ENCODE peak calls at places on chromosomes 12 and 14, in eight cellular contexts. One of them, this sample, is unnamed.

GRCh38 chr12:88056571-88056970 is 27.4 kb upstream of the C12orf50 start:
- DNase-seq in lower leg skin: no peak
- DNase-seq in HAP-1: no peak
- DNase-seq in choroid plexus epithelial cell: no peak
- DNase-seq in PC-9: no peak
- DNase-seq in Caco-2: no peak
- DNase-seq in heart right ventricle: no peak
- DNase-seq in cardiac muscle cell: no peak
- DNase-seq in this sample: no peak

GRCh38 chr12:123164222-123164621 is 13.3 kb upstream of the PITPNM2 start:
- DNase-seq in lower leg skin: no peak
- DNase-seq in HAP-1: no peak
- DNase-seq in choroid plexus epithelial cell: no peak
- DNase-seq in PC-9: no peak
- DNase-seq in Caco-2: no peak
- DNase-seq in heart right ventricle: no peak
- DNase-seq in cardiac muscle cell: no peak
- DNase-seq in this sample: no peak

GRCh38 chr14:24080888-24081738 is 9.8 kb downstream of the CPNE6 start:
- DNase-seq in lower leg skin: no peak
- DNase-seq in HAP-1: peak
- DNase-seq in choroid plexus epithelial cell: peak
- DNase-seq in PC-9: no peak
- DNase-seq in Caco-2: peak
- DNase-seq in heart right ventricle: peak
- DNase-seq in cardiac muscle cell: peak
- DNase-seq in this sample: no peak

GRCh38 chr12:71710276-71711125 is 24.6 kb downstream of the TMEM19 start:
- DNase-seq in lower leg skin: no peak
- DNase-seq in HAP-1: no peak
- DNase-seq in choroid plexus epithelial cell: peak
- DNase-seq in PC-9: peak
- DNase-seq in Caco-2: peak
- DNase-seq in heart right ventricle: no peak
- DNase-seq in cardiac muscle cell: peak
- DNase-seq in this sample: peak

GRCh38 chr14:49497725-49498348 is 88.3 kb downstream of the RPS29 start:
- DNase-seq in lower leg skin: no peak
- DNase-seq in HAP-1: peak
- DNase-seq in choroid plexus epithelial cell: peak
- DNase-seq in PC-9: peak
- DNase-seq in Caco-2: no peak
- DNase-seq in heart right ventricle: no peak
- DNase-seq in cardiac muscle cell: peak
- DNase-seq in this sample: peak

GRCh38 chr14:23539209-23539866 is 12.2 kb downstream of the ZFHX2 start:
- DNase-seq in lower leg skin: no peak
- DNase-seq in HAP-1: peak
- DNase-seq in choroid plexus epithelial cell: peak
- DNase-seq in PC-9: no peak
- DNase-seq in Caco-2: no peak
- DNase-seq in heart right ventricle: no peak
- DNase-seq in cardiac muscle cell: peak
- DNase-seq in this sample: peak

GRCh38 chr12:123075591-123076171 is 75.2 kb downstream of the PITPNM2 start:
- DNase-seq in lower leg skin: no peak
- DNase-seq in HAP-1: peak
- DNase-seq in choroid plexus epithelial cell: peak
- DNase-seq in PC-9: peak
- DNase-seq in Caco-2: no peak
- DNase-seq in heart right ventricle: no peak
- DNase-seq in cardiac muscle cell: no peak
- DNase-seq in this sample: no peak

GRCh38 chr12:132418393-132418925 is 71.5 kb upstream of the FBRSL1 start:
- DNase-seq in lower leg skin: no peak
- DNase-seq in HAP-1: no peak
- DNase-seq in choroid plexus epithelial cell: no peak
- DNase-seq in PC-9: no peak
- DNase-seq in Caco-2: no peak
- DNase-seq in heart right ventricle: no peak
- DNase-seq in cardiac muscle cell: no peak
- DNase-seq in this sample: no peak

GRCh38 chr12:122864894-122865253 is 29.6 kb downstream of the HIP1R start:
- DNase-seq in lower leg skin: no peak
- DNase-seq in HAP-1: no peak
- DNase-seq in choroid plexus epithelial cell: no peak
- DNase-seq in PC-9: no peak
- DNase-seq in Caco-2: no peak
- DNase-seq in heart right ventricle: no peak
- DNase-seq in cardiac muscle cell: no peak
- DNase-seq in this sample: no peak

GRCh38 chr12:57907281-57907680 is 34.1 kb upstream of the ATP23 start:
- DNase-seq in lower leg skin: no peak
- DNase-seq in HAP-1: no peak
- DNase-seq in choroid plexus epithelial cell: no peak
- DNase-seq in PC-9: no peak
- DNase-seq in Caco-2: no peak
- DNase-seq in heart right ventricle: no peak
- DNase-seq in cardiac muscle cell: no peak
- DNase-seq in this sample: no peak

GRCh38 chr12:96263449-96263902 is 69.3 kb downstream of the ELK3 start:
- DNase-seq in lower leg skin: no peak
- DNase-seq in HAP-1: no peak
- DNase-seq in choroid plexus epithelial cell: peak
- DNase-seq in PC-9: no peak
- DNase-seq in Caco-2: no peak
- DNase-seq in heart right ventricle: peak
- DNase-seq in cardiac muscle cell: peak
- DNase-seq in this sample: no peak

GRCh38 chr12:2877959-2878732 is 1.1 kb downstream of the RHNO1 start:
- DNase-seq in lower leg skin: no peak
- DNase-seq in HAP-1: peak
- DNase-seq in choroid plexus epithelial cell: peak
- DNase-seq in PC-9: no peak
- DNase-seq in Caco-2: no peak
- DNase-seq in heart right ventricle: no peak
- DNase-seq in cardiac muscle cell: peak
- DNase-seq in this sample: no peak

GRCh38 chr12:48852734-48853168 is 788 bp upstream of the DDX23 start:
- DNase-seq in lower leg skin: no peak
- DNase-seq in HAP-1: peak
- DNase-seq in choroid plexus epithelial cell: no peak
- DNase-seq in PC-9: no peak
- DNase-seq in Caco-2: peak
- DNase-seq in heart right ventricle: no peak
- DNase-seq in cardiac muscle cell: no peak
- DNase-seq in this sample: no peak

GRCh38 chr14:23399136-23399535 is 8.9 kb downstream of the MYH6 start:
- DNase-seq in lower leg skin: no peak
- DNase-seq in HAP-1: no peak
- DNase-seq in choroid plexus epithelial cell: no peak
- DNase-seq in PC-9: no peak
- DNase-seq in Caco-2: no peak
- DNase-seq in heart right ventricle: no peak
- DNase-seq in cardiac muscle cell: no peak
- DNase-seq in this sample: no peak

GRCh38 chr12:23760495-23760894 is 189.0 kb downstream of the SOX5 start:
- DNase-seq in lower leg skin: no peak
- DNase-seq in HAP-1: no peak
- DNase-seq in choroid plexus epithelial cell: peak
- DNase-seq in PC-9: no peak
- DNase-seq in Caco-2: no peak
- DNase-seq in heart right ventricle: no peak
- DNase-seq in cardiac muscle cell: no peak
- DNase-seq in this sample: no peak

GRCh38 chr12:126784328-126784921 is 1482.5 kb upstream of the TMEM132C start:
- DNase-seq in lower leg skin: no peak
- DNase-seq in HAP-1: no peak
- DNase-seq in choroid plexus epithelial cell: peak
- DNase-seq in PC-9: no peak
- DNase-seq in Caco-2: peak
- DNase-seq in heart right ventricle: peak
- DNase-seq in cardiac muscle cell: no peak
- DNase-seq in this sample: peak

GRCh38 chr12:40099423-40099853 is 6.4 kb downstream of the SLC2A13 start:
- DNase-seq in lower leg skin: no peak
- DNase-seq in HAP-1: no peak
- DNase-seq in choroid plexus epithelial cell: no peak
- DNase-seq in PC-9: no peak
- DNase-seq in Caco-2: no peak
- DNase-seq in heart right ventricle: no peak
- DNase-seq in cardiac muscle cell: peak
- DNase-seq in this sample: no peak

GRCh38 chr14:101815994-101816393 is 54.5 kb downstream of the PPP2R5C start:
- DNase-seq in lower leg skin: no peak
- DNase-seq in HAP-1: no peak
- DNase-seq in choroid plexus epithelial cell: no peak
- DNase-seq in PC-9: no peak
- DNase-seq in Caco-2: no peak
- DNase-seq in heart right ventricle: no peak
- DNase-seq in cardiac muscle cell: no peak
- DNase-seq in this sample: no peak

GRCh38 chr14:26402126-26402525 is 195.7 kb downstream of the NOVA1 start:
- DNase-seq in lower leg skin: no peak
- DNase-seq in HAP-1: no peak
- DNase-seq in choroid plexus epithelial cell: no peak
- DNase-seq in PC-9: no peak
- DNase-seq in Caco-2: no peak
- DNase-seq in heart right ventricle: no peak
- DNase-seq in cardiac muscle cell: no peak
- DNase-seq in this sample: no peak
- H3K4me3 ChIP-seq in lower leg skin: no peak
- H3K4me3 ChIP-seq in HAP-1: no peak
- H3K4me3 ChIP-seq in choroid plexus epithelial cell: no peak
- H3K4me3 ChIP-seq in PC-9: no peak
- H3K4me3 ChIP-seq in Caco-2: no peak
- H3K4me3 ChIP-seq in heart right ventricle: no peak
- H3K4me3 ChIP-seq in cardiac muscle cell: no peak
- H3K4me3 ChIP-seq in this sample: no peak

GRCh38 chr12:53982616-53983579 is 2.0 kb upstream of the HOXC10 start:
- DNase-seq in lower leg skin: no peak
- DNase-seq in HAP-1: no peak
- DNase-seq in choroid plexus epithelial cell: no peak
- DNase-seq in PC-9: no peak
- DNase-seq in Caco-2: no peak
- DNase-seq in heart right ventricle: no peak
- DNase-seq in cardiac muscle cell: no peak
- DNase-seq in this sample: no peak

GRCh38 chr12:53981652-53982565 is 3.0 kb upstream of the HOXC10 start:
- DNase-seq in lower leg skin: no peak
- DNase-seq in HAP-1: no peak
- DNase-seq in choroid plexus epithelial cell: no peak
- DNase-seq in PC-9: no peak
- DNase-seq in Caco-2: no peak
- DNase-seq in heart right ventricle: no peak
- DNase-seq in cardiac muscle cell: no peak
- DNase-seq in this sample: no peak

GRCh38 chr12:53984901-53985357 is at the start of gene HOXC10:
- DNase-seq in lower leg skin: peak
- DNase-seq in HAP-1: peak
- DNase-seq in choroid plexus epithelial cell: peak
- DNase-seq in PC-9: peak
- DNase-seq in Caco-2: peak
- DNase-seq in heart right ventricle: peak
- DNase-seq in cardiac muscle cell: peak
- DNase-seq in this sample: peak

GRCh38 chr12:53985358-53985899 is 483 bp downstream of the HOXC10 start:
- DNase-seq in lower leg skin: no peak
- DNase-seq in HAP-1: no peak
- DNase-seq in choroid plexus epithelial cell: no peak
- DNase-seq in PC-9: no peak
- DNase-seq in Caco-2: no peak
- DNase-seq in heart right ventricle: no peak
- DNase-seq in cardiac muscle cell: no peak
- DNase-seq in this sample: no peak

DNA sequence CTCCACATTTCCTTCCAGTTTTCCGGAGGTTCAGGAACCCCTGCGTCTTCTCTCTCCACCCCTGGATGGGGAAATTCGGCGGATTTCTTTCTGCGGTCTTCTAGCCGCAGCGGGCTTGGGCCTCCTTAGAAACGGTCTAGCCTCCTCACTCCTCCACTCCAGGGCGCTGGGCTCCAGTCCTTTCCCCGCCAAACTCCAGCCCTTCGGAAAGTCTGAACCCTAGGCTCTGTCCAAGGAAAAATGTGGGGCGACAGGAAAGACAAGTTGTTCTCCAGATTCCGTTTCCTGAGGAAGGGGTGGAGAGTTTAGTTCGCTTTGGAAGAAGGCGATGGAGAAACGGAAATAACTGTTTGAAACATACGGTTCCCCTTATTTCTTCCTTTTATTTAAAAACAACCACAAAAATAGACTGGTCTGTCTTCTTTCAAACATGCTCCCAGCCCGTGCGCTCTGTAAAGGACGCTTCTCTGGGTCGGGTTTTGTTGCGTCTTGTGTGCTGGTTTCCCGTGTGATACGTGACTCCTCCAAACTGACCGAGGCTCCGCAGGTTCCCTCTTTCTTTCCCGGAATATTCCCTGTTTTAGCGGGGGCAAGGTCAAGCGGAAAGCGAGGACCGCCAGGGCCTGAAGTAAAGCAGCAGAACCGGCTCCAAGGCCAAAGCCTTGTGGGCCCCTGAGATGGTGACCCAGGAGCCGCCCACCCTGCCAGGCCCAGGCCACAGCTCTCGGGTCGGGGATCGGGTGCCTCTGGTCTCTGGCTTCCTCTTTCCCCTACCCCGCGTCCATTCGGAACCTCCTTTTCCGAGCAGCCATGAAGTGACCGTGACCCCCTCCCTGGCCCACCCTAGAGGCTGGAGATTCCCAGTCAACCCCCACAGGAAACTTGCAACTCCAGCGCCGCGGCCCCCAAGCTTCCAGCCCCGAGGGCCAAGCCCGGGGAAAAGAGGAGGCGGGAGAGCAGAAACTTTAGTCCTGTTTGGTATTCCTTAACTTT is 1.1 kb upstream of the HOXC10 start:
- DNase-seq in lower leg skin: no peak
- DNase-seq in HAP-1: no peak
- DNase-seq in choroid plexus epithelial cell: no peak
- DNase-seq in PC-9: no peak
- DNase-seq in Caco-2: no peak
- DNase-seq in heart right ventricle: no peak
- DNase-seq in cardiac muscle cell: no peak
- DNase-seq in this sample: no peak
- H3K4me3 ChIP-seq in lower leg skin: no peak
- H3K4me3 ChIP-seq in HAP-1: no peak
- H3K4me3 ChIP-seq in choroid plexus epithelial cell: no peak
- H3K4me3 ChIP-seq in PC-9: no peak
- H3K4me3 ChIP-seq in Caco-2: no peak
- H3K4me3 ChIP-seq in heart right ventricle: no peak
- H3K4me3 ChIP-seq in cardiac muscle cell: no peak
- H3K4me3 ChIP-seq in this sample: no peak

GRCh38 chr14:75479770-75480600 is 42.3 kb upstream of the BATF start:
- DNase-seq in lower leg skin: peak
- DNase-seq in HAP-1: peak
- DNase-seq in choroid plexus epithelial cell: no peak
- DNase-seq in PC-9: no peak
- DNase-seq in Caco-2: peak
- DNase-seq in heart right ventricle: no peak
- DNase-seq in cardiac muscle cell: no peak
- DNase-seq in this sample: no peak
- H3K4me3 ChIP-seq in lower leg skin: no peak
- H3K4me3 ChIP-seq in HAP-1: no peak
- H3K4me3 ChIP-seq in choroid plexus epithelial cell: no peak
- H3K4me3 ChIP-seq in PC-9: no peak
- H3K4me3 ChIP-seq in Caco-2: no peak
- H3K4me3 ChIP-seq in heart right ventricle: no peak
- H3K4me3 ChIP-seq in cardiac muscle cell: no peak
- H3K4me3 ChIP-seq in this sample: no peak

GRCh38 chr12:53954694-53955035 is at the start of gene HOXC12:
- DNase-seq in lower leg skin: no peak
- DNase-seq in HAP-1: no peak
- DNase-seq in choroid plexus epithelial cell: no peak
- DNase-seq in PC-9: no peak
- DNase-seq in Caco-2: peak
- DNase-seq in heart right ventricle: no peak
- DNase-seq in cardiac muscle cell: no peak
- DNase-seq in this sample: no peak
- H3K4me3 ChIP-seq in lower leg skin: peak
- H3K4me3 ChIP-seq in HAP-1: no peak
- H3K4me3 ChIP-seq in choroid plexus epithelial cell: no peak
- H3K4me3 ChIP-seq in PC-9: peak
- H3K4me3 ChIP-seq in Caco-2: peak
- H3K4me3 ChIP-seq in heart right ventricle: no peak
- H3K4me3 ChIP-seq in cardiac muscle cell: no peak
- H3K4me3 ChIP-seq in this sample: no peak

This sample was measured in HCT116.